ENCODE peak calls at places on chromosome 11, in six cellular contexts. L is astrocyte of the spinal cord; U is substantia nigra; P is stimulated activated CD4-positive, alpha-beta T cell treated with anti-CD3 and anti-CD28 coated beads, Interleukin-12 subunit alpha, Interleukin-12 subunit beta, amount 100 ng/mL, for 4 hours; J is HTR-8/SVneo; T is activated naive CD4-positive, alpha-beta T cell. Y is an unnamed sample.

GRCh38 chr11:110711776-110712642 is at the start of gene ARHGAP20:
- DNase-seq in L (peak), P (peak), T (no peak), J (peak), U (peak), Y (peak)

GRCh38 chr11:11724994-11725393 is 103.2 kb upstream of the GALNT18 start:
- DNase-seq in J (no peak), U (no peak), L (no peak), P (no peak), T (no peak), Y (no peak)

GRCh38 chr11:23021287-23021863 is 161.1 kb upstream of the CCDC179 start:
- DNase-seq in P (no peak), U (no peak), L (peak), T (no peak), J (peak), Y (no peak)

GRCh38 chr11:112248216-112248615 is 12.4 kb downstream of the PLET1 start:
- DNase-seq in J (no peak), T (no peak), U (no peak), P (no peak), L (peak), Y (no peak)

GRCh38 chr11:60739114-60739513 is 14.6 kb downstream of the MS4A18 start:
- DNase-seq in J (no peak), T (no peak), U (no peak), P (no peak), L (no peak), Y (no peak)

GRCh38 chr11:86999859-87000753 is 37.6 kb upstream of the TMEM135 start:
- DNase-seq in U (no peak), P (no peak), T (no peak), L (peak), J (peak), Y (no peak)

GRCh38 chr11:23865341-23865975 is 631.4 kb upstream of the LUZP2 start:
- DNase-seq in J (no peak), L (peak), U (no peak), T (no peak), P (no peak), Y (no peak)

GRCh38 chr11:69307871-69308381 is 14.0 kb downstream of the MYEOV start:
- DNase-seq in P (no peak), T (no peak), L (no peak), U (no peak), J (no peak), Y (no peak)

GRCh38 chr11:119361056-119361787 is 14.7 kb upstream of the MFRP start:
- DNase-seq in P (peak), T (no peak), L (peak), J (peak), U (no peak), Y (peak)

GRCh38 chr11:105786766-105787165 is 176.9 kb downstream of the GRIA4 start:
- DNase-seq in U (no peak), P (no peak), T (no peak), J (no peak), L (no peak), Y (no peak)

GRCh38 chr11:13035711-13036110 is 26.6 kb downstream of the RASSF10 start:
- DNase-seq in J (no peak), P (no peak), T (no peak), U (no peak), L (no peak), Y (no peak)

GRCh38 chr11:47915407-47916137 is 64.8 kb upstream of the PTPRJ start:
- DNase-seq in P (peak), T (no peak), J (no peak), L (no peak), U (no peak), Y (no peak)

GRCh38 chr11:119100960-119101349 is 698 bp downstream of the DPAGT1 start:
- DNase-seq in P (no peak), L (no peak), U (no peak), T (no peak), J (no peak), Y (no peak)

GRCh38 chr11:59158206-59159068 is 13.5 kb upstream of the DTX4 start:
- DNase-seq in J (peak), L (peak), P (peak), U (peak), T (no peak), Y (peak)